ENCODE peak calls at places on chromosomes 3 and 15, in seven cellular contexts. Q is fibroblast of lung; P is stimulated activated CD4-positive, alpha-beta T cell treated with anti-CD3 and anti-CD28 coated beads, Interleukin-2, amount 100 ng/mL, for 48 hours; H is T-helper 1 cell; T is MCF 10A; J is AG10803; I is EL. Y is an unnamed sample.

GRCh38 chr3:14587733-14588360 is 47.7 kb upstream of the GRIP2 start:
- DNase-seq in Q (peak), P (no peak), H (no peak), T (peak), J (peak), I (peak), Y (peak)

GRCh38 chr3:105343991-105344390 is 22.7 kb upstream of the ALCAM start:
- DNase-seq in Q (no peak), P (no peak), H (no peak), T (no peak), J (no peak), I (no peak), Y (no peak)

GRCh38 chr3:131396170-131396569 is 14.6 kb downstream of the NUDT16 start:
- DNase-seq in Q (no peak), P (no peak), H (no peak), T (no peak), J (peak), I (no peak), Y (peak)

GRCh38 chr15:96342143-96342466 is 11.6 kb downstream of the NR2F2 start:
- DNase-seq in Q (peak), P (no peak), H (no peak), T (no peak), J (no peak), I (no peak), Y (no peak)

GRCh38 chr3:88142094-88142624 is 7.6 kb upstream of the C3orf38 start:
- DNase-seq in Q (peak), P (no peak), H (no peak), T (peak), J (peak), I (peak), Y (no peak)

GRCh38 chr3:136209921-136210320 is 13.8 kb upstream of the MSL2 start:
- DNase-seq in Q (no peak), P (no peak), H (no peak), T (no peak), J (peak), I (peak), Y (peak)

GRCh38 chr15:72304596-72304995 is 15.4 kb downstream of the CELF6 start:
- DNase-seq in Q (no peak), P (no peak), H (no peak), T (no peak), J (no peak), I (no peak), Y (no peak)

GRCh38 chr15:25173241-25174028 is 218.6 kb downstream of the SNRPN start:
- DNase-seq in Q (no peak), P (no peak), H (peak), T (no peak), J (no peak), I (no peak), Y (no peak)

GRCh38 chr3:51500632-51501131 is 867 bp upstream of the DCAF1 start:
- DNase-seq in Q (no peak), P (peak), H (no peak), T (no peak), J (no peak), I (no peak), Y (no peak)

GRCh38 chr15:83871808-83872559 is 218.1 kb downstream of the ADAMTSL3 start:
- DNase-seq in Q (peak), P (no peak), H (no peak), T (peak), J (peak), I (peak), Y (peak)

GRCh38 chr3:30043156-30043555 is 563.2 kb upstream of the TGFBR2 start:
- DNase-seq in Q (no peak), P (no peak), H (no peak), T (no peak), J (no peak), I (no peak), Y (no peak)

GRCh38 chr3:193377591-193377990 is 962 bp downstream of the ATP13A5 start:
- DNase-seq in Q (no peak), P (no peak), H (no peak), T (no peak), J (no peak), I (no peak), Y (no peak)

GRCh38 chr3:73024836-73025235 is 28.2 kb downstream of the PPP4R2 start:
- DNase-seq in Q (no peak), P (no peak), H (no peak), T (no peak), J (no peak), I (no peak), Y (no peak)

GRCh38 chr3:30578479-30578878 is 27.9 kb upstream of the TGFBR2 start:
- DNase-seq in Q (peak), P (no peak), H (no peak), T (peak), J (peak), I (peak), Y (peak)

GRCh38 chr3:119457260-119457659 is 6.2 kb downstream of the TMEM39A start:
- DNase-seq in Q (peak), P (no peak), H (no peak), T (no peak), J (no peak), I (no peak), Y (no peak)

GRCh38 chr3:160403028-160403545 is 3.6 kb downstream of the SMC4 start:
- DNase-seq in Q (peak), P (no peak), H (no peak), T (peak), J (no peak), I (no peak), Y (no peak)

GRCh38 chr3:110400315-110400714 is 671.3 kb upstream of the NECTIN3 start:
- DNase-seq in Q (no peak), P (no peak), H (no peak), T (no peak), J (no peak), I (no peak), Y (no peak)

GRCh38 chr15:39426552-39427532 is 154.0 kb upstream of the THBS1 start:
- DNase-seq in Q (peak), P (peak), H (peak), T (peak), J (peak), I (peak), Y (peak)

GRCh38 chr3:152307829-152308474 is 39.2 kb downstream of the MBNL1 start:
- DNase-seq in Q (no peak), P (no peak), H (no peak), T (no peak), J (no peak), I (peak), Y (no peak)

GRCh38 chr3:11584570-11584969 is 59.1 kb downstream of the VGLL4 start:
- DNase-seq in Q (no peak), P (no peak), H (no peak), T (no peak), J (no peak), I (no peak), Y (no peak)

GRCh38 chr3:187678869-187679268 is 8.7 kb upstream of the SST start:
- DNase-seq in Q (peak), P (peak), H (no peak), T (peak), J (peak), I (peak), Y (peak)

GRCh38 chr3:48406443-48407431 is 23.1 kb downstream of the PLXNB1 start:
- DNase-seq in Q (no peak), P (no peak), H (no peak), T (no peak), J (no peak), I (no peak), Y (no peak)

GRCh38 chr3:172201990-172202318 is 162.6 kb downstream of the FNDC3B start:
- DNase-seq in Q (peak), P (no peak), H (no peak), T (peak), J (peak), I (peak), Y (peak)

GRCh38 chr3:196971094-196971698 is 2.6 kb upstream of the PIGZ start:
- DNase-seq in Q (no peak), P (no peak), H (no peak), T (peak), J (no peak), I (no peak), Y (no peak)

GRCh38 chr15:99224815-99225214 is 24.6 kb downstream of the TTC23 start:
- DNase-seq in Q (no peak), P (no peak), H (no peak), T (no peak), J (no peak), I (no peak), Y (no peak)

GRCh38 chr3:128975276-128975675 is 18.6 kb downstream of the CFAP92 start:
- DNase-seq in Q (no peak), P (no peak), H (no peak), T (no peak), J (no peak), I (no peak), Y (no peak)

GRCh38 chr3:128296469-128297251 is 143.4 kb downstream of the EEFSEC start:
- DNase-seq in Q (no peak), P (no peak), H (no peak), T (no peak), J (no peak), I (no peak), Y (no peak)

GRCh38 chr15:82043726-82044372 is 2.0 kb downstream of the MEX3B start:
- DNase-seq in Q (no peak), P (no peak), H (no peak), T (no peak), J (no peak), I (peak), Y (peak)

GRCh38 chr3:99240700-99241099 is 339.2 kb upstream of the DCBLD2 start:
- DNase-seq in Q (no peak), P (no peak), H (no peak), T (no peak), J (peak), I (no peak), Y (peak)

GRCh38 chr3:17412950-17413530 is 329.4 kb downstream of the TBC1D5 start:
- DNase-seq in Q (peak), P (no peak), H (no peak), T (peak), J (peak), I (peak), Y (peak)

GRCh38 chr15:40016224-40016865 is 22.6 kb downstream of the SRP14 start:
- DNase-seq in Q (peak), P (no peak), H (no peak), T (peak), J (peak), I (no peak), Y (no peak)

GRCh38 chr3:113847664-113848461 is 9.3 kb downstream of the GRAMD1C start:
- DNase-seq in Q (no peak), P (no peak), H (no peak), T (peak), J (no peak), I (no peak), Y (no peak)

GRCh38 chr15:42721016-42721415 is 15.9 kb downstream of the CDAN1 start:
- DNase-seq in Q (no peak), P (no peak), H (no peak), T (peak), J (no peak), I (no peak), Y (no peak)

GRCh38 chr3:8536106-8537052 is 34.8 kb downstream of the LMCD1 start:
- DNase-seq in Q (peak), P (no peak), H (no peak), T (no peak), J (peak), I (peak), Y (peak)

GRCh38 chr3:171950373-171950772 is 89.0 kb upstream of the FNDC3B start:
- DNase-seq in Q (peak), P (no peak), H (no peak), T (peak), J (peak), I (peak), Y (peak)

GRCh38 chr3:72444642-72445223 is 403.5 kb downstream of the SHQ1 start:
- DNase-seq in Q (peak), P (no peak), H (no peak), T (no peak), J (no peak), I (no peak), Y (no peak)

GRCh38 chr3:9340450-9341009 is 22.3 kb upstream of the THUMPD3 start:
- DNase-seq in Q (peak), P (no peak), H (no peak), T (peak), J (peak), I (peak), Y (peak)

GRCh38 chr3:196514913-196515621 is at the start of gene SMCO1:
- DNase-seq in Q (no peak), P (no peak), H (no peak), T (no peak), J (no peak), I (no peak), Y (no peak)

GRCh38 chr3:72960812-72961518 is 35.6 kb upstream of the PPP4R2 start:
- DNase-seq in Q (peak), P (peak), H (no peak), T (peak), J (peak), I (peak), Y (peak)

GRCh38 chr3:195803309-195803908 is 8.3 kb downstream of the MUC4 start:
- DNase-seq in Q (peak), P (no peak), H (no peak), T (no peak), J (peak), I (no peak), Y (peak)

Y was measured in AG20443.